ENCODE peak calls at places on chromosomes 12 and 14, in six cellular contexts. One of them, this sample, is unnamed.
A peak's percentile ranks its signal among the peaks of the same experiment; 100 is the strongest.

GRCh38 chr14:105150368-105151111 is 18.0 kb downstream of the JAG2 start:
- DNase-seq in HCT116: no peak
- DNase-seq in A549: no peak
- DNase-seq in GM23338: no peak
- DNase-seq in HepG2: no peak
- DNase-seq in SK-N-SH: no peak
- DNase-seq in this sample: no peak

GRCh38 chr12:82758743-82759142 is 72.0 kb downstream of the TMTC2 start:
- DNase-seq in HCT116: no peak
- DNase-seq in A549: peak; percentile 12
- DNase-seq in GM23338: no peak
- DNase-seq in HepG2: no peak
- DNase-seq in SK-N-SH: peak; percentile 34
- DNase-seq in this sample: no peak

GRCh38 chr14:75826599-75826998 is 155.2 kb downstream of the TGFB3 start:
- DNase-seq in HCT116: no peak
- DNase-seq in A549: no peak
- DNase-seq in GM23338: no peak
- DNase-seq in HepG2: no peak
- DNase-seq in SK-N-SH: no peak
- DNase-seq in this sample: no peak

GRCh38 chr12:92199846-92200576 is 54.4 kb upstream of the BTG1 start:
- DNase-seq in HCT116: no peak
- DNase-seq in A549: no peak
- DNase-seq in GM23338: no peak
- DNase-seq in HepG2: no peak
- DNase-seq in SK-N-SH: no peak
- DNase-seq in this sample: no peak

GRCh38 chr14:79074501-79074900 is 904.3 kb downstream of the NRXN3 start:
- DNase-seq in HCT116: no peak
- DNase-seq in A549: no peak
- DNase-seq in GM23338: no peak
- DNase-seq in HepG2: no peak
- DNase-seq in SK-N-SH: no peak
- DNase-seq in this sample: no peak

GRCh38 chr12:98745578-98746391 is 100.7 kb downstream of the APAF1 start:
- DNase-seq in HCT116: no peak
- DNase-seq in A549: no peak
- DNase-seq in GM23338: peak; percentile 57
- DNase-seq in HepG2: no peak
- DNase-seq in SK-N-SH: peak; percentile 48
- DNase-seq in this sample: no peak

GRCh38 chr14:24315807-24316596 is 4.7 kb downstream of the LTB4R start:
- DNase-seq in HCT116: no peak
- DNase-seq in A549: no peak
- DNase-seq in GM23338: peak; percentile 82
- DNase-seq in HepG2: peak; percentile 65
- DNase-seq in SK-N-SH: peak; percentile 60
- DNase-seq in this sample: no peak

GRCh38 chr14:60179296-60179924 is 14.2 kb upstream of the DHRS7 start:
- DNase-seq in HCT116: no peak
- DNase-seq in A549: peak; percentile 21
- DNase-seq in GM23338: no peak
- DNase-seq in HepG2: no peak
- DNase-seq in SK-N-SH: no peak
- DNase-seq in this sample: no peak

GRCh38 chr12:66036317-66036716 is 94.2 kb downstream of the LLPH start:
- DNase-seq in HCT116: peak; percentile 82
- DNase-seq in A549: peak; percentile 69
- DNase-seq in GM23338: no peak
- DNase-seq in HepG2: peak; percentile 60
- DNase-seq in SK-N-SH: no peak
- DNase-seq in this sample: no peak

GRCh38 chr12:4707306-4707705 is 12.9 kb upstream of the GALNT8 start:
- DNase-seq in HCT116: no peak
- DNase-seq in A549: no peak
- DNase-seq in GM23338: no peak
- DNase-seq in HepG2: no peak
- DNase-seq in SK-N-SH: no peak
- DNase-seq in this sample: no peak

GRCh38 chr14:60974070-60974469 is 6.8 kb downstream of the TRMT5 start:
- DNase-seq in HCT116: no peak
- DNase-seq in A549: no peak
- DNase-seq in GM23338: no peak
- DNase-seq in HepG2: no peak
- DNase-seq in SK-N-SH: no peak
- DNase-seq in this sample: no peak

GRCh38 chr12:52920937-52921336 is 16.1 kb upstream of the KRT8 start:
- DNase-seq in HCT116: no peak
- DNase-seq in A549: peak; percentile 63
- DNase-seq in GM23338: peak; percentile 37
- DNase-seq in HepG2: peak; percentile 84
- DNase-seq in SK-N-SH: no peak
- DNase-seq in this sample: no peak

GRCh38 chr14:34931206-34931605 is 51.6 kb upstream of the SRP54 start:
- DNase-seq in HCT116: no peak
- DNase-seq in A549: peak; percentile 22
- DNase-seq in GM23338: peak; percentile 8
- DNase-seq in HepG2: no peak
- DNase-seq in SK-N-SH: no peak
- DNase-seq in this sample: no peak

GRCh38 chr12:3417937-3418336 is 73.1 kb upstream of the PRMT8 start:
- DNase-seq in HCT116: no peak
- DNase-seq in A549: no peak
- DNase-seq in GM23338: no peak
- DNase-seq in HepG2: no peak
- DNase-seq in SK-N-SH: no peak
- DNase-seq in this sample: no peak

GRCh38 chr12:97142737-97143450 is 235.8 kb downstream of the NEDD1 start:
- DNase-seq in HCT116: no peak
- DNase-seq in A549: no peak
- DNase-seq in GM23338: no peak
- DNase-seq in HepG2: no peak
- DNase-seq in SK-N-SH: no peak
- DNase-seq in this sample: no peak

GRCh38 chr12:58931518-58931917 is 11.2 kb upstream of the LRIG3 start:
- DNase-seq in HCT116: no peak
- DNase-seq in A549: peak; percentile 12
- DNase-seq in GM23338: peak; percentile 40
- DNase-seq in HepG2: no peak
- DNase-seq in SK-N-SH: no peak
- DNase-seq in this sample: no peak

GRCh38 chr12:104973250-104973649 is 12.9 kb upstream of the NOPCHAP1 start:
- DNase-seq in HCT116: no peak
- DNase-seq in A549: no peak
- DNase-seq in GM23338: no peak
- DNase-seq in HepG2: no peak
- DNase-seq in SK-N-SH: no peak
- DNase-seq in this sample: no peak

GRCh38 chr12:119178544-119179334 is at the start of gene HSPB8:
- DNase-seq in HCT116: peak; percentile 33
- DNase-seq in A549: peak; percentile 76
- DNase-seq in GM23338: peak; percentile 80
- DNase-seq in HepG2: peak; percentile 21
- DNase-seq in SK-N-SH: peak; percentile 83
- DNase-seq in this sample: no peak

GRCh38 chr12:75818863-75819262 is 212.7 kb downstream of the PHLDA1 start:
- DNase-seq in HCT116: no peak
- DNase-seq in A549: no peak
- DNase-seq in GM23338: no peak
- DNase-seq in HepG2: no peak
- DNase-seq in SK-N-SH: no peak
- DNase-seq in this sample: no peak

GRCh38 chr12:46786774-46787173 is 39.0 kb downstream of the SLC38A4 start:
- DNase-seq in HCT116: no peak
- DNase-seq in A549: peak; percentile 7
- DNase-seq in GM23338: no peak
- DNase-seq in HepG2: no peak
- DNase-seq in SK-N-SH: no peak
- DNase-seq in this sample: no peak

GRCh38 chr14:100736269-100737180 is 9.8 kb downstream of the DLK1 start:
- DNase-seq in HCT116: no peak
- DNase-seq in A549: no peak
- DNase-seq in GM23338: no peak
- DNase-seq in HepG2: no peak
- DNase-seq in SK-N-SH: peak; percentile 69
- DNase-seq in this sample: no peak

GRCh38 chr12:74365178-74365964 is 172.3 kb upstream of the ATXN7L3B start:
- DNase-seq in HCT116: no peak
- DNase-seq in A549: peak; percentile 54
- DNase-seq in GM23338: peak; percentile 66
- DNase-seq in HepG2: peak; percentile 21
- DNase-seq in SK-N-SH: peak; percentile 26
- DNase-seq in this sample: peak; percentile 33

GRCh38 chr14:58942516-58942915 is 246.0 kb upstream of the DAAM1 start:
- DNase-seq in HCT116: no peak
- DNase-seq in A549: no peak
- DNase-seq in GM23338: no peak
- DNase-seq in HepG2: no peak
- DNase-seq in SK-N-SH: no peak
- DNase-seq in this sample: no peak

GRCh38 chr12:51744235-51744634 is 104.3 kb downstream of the FIGNL2 start:
- DNase-seq in HCT116: no peak
- DNase-seq in A549: no peak
- DNase-seq in GM23338: no peak
- DNase-seq in HepG2: peak; percentile 53
- DNase-seq in SK-N-SH: no peak
- DNase-seq in this sample: no peak

GRCh38 chr14:92846162-92846897 is 52.2 kb downstream of the GOLGA5 start:
- DNase-seq in HCT116: peak; percentile 2
- DNase-seq in A549: peak; percentile 9
- DNase-seq in GM23338: no peak
- DNase-seq in HepG2: no peak
- DNase-seq in SK-N-SH: no peak
- DNase-seq in this sample: peak; percentile 82

DNA sequence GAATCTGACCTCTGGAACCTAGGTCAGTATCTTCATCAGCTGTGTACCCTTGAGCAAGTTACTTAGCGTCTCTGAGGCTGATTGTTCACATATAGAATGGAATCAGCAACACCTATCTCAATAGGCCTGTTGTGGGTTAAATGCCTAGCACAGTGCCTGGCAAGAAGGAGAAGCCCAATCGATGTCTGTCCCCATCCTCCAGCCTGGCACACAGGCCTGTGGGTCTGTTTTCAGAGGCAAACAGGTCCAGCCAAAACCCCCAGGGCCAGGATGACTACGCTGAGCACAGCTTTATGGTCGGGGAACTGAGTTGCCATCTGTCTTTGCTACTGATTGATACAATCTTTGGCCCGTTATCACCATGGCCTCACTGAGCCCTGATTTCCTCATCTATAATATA is 89.2 kb downstream of the NUAK1 start:
- DNase-seq in HCT116: no peak
- DNase-seq in A549: no peak
- DNase-seq in GM23338: no peak
- DNase-seq in HepG2: no peak
- DNase-seq in SK-N-SH: no peak
- DNase-seq in this sample: no peak
- H3K4me3 ChIP-seq in HCT116: no peak overlapping the region
- H3K4me3 ChIP-seq in A549: no peak overlapping the region
- H3K4me3 ChIP-seq in GM23338: no peak overlapping the region
- H3K4me3 ChIP-seq in HepG2: no peak overlapping the region
- H3K4me3 ChIP-seq in SK-N-SH: no peak overlapping the region
- H3K4me3 ChIP-seq in this sample: no peak overlapping the region

GRCh38 chr12:19021646-19022045 is 107.9 kb upstream of the PLEKHA5 start:
- DNase-seq in HCT116: no peak
- DNase-seq in A549: peak; percentile 55
- DNase-seq in GM23338: no peak
- DNase-seq in HepG2: peak; percentile 31
- DNase-seq in SK-N-SH: no peak
- DNase-seq in this sample: no peak
- TF ChIP-seq REST in HCT116: no peak
- TF ChIP-seq REST in A549: no peak
- TF ChIP-seq REST in GM23338: no peak
- TF ChIP-seq REST in HepG2: no peak
- TF ChIP-seq REST in SK-N-SH: no peak
- TF ChIP-seq REST in this sample: no peak

GRCh38 chr12:112000806-112001205 is 12.2 kb downstream of the TMEM116 start:
- DNase-seq in HCT116: no peak
- DNase-seq in A549: no peak
- DNase-seq in GM23338: no peak
- DNase-seq in HepG2: no peak
- DNase-seq in SK-N-SH: no peak
- DNase-seq in this sample: no peak

GRCh38 chr12:111995782-111996480 is 17.0 kb downstream of the TMEM116 start:
- DNase-seq in HCT116: no peak
- DNase-seq in A549: no peak
- DNase-seq in GM23338: no peak
- DNase-seq in HepG2: no peak
- DNase-seq in SK-N-SH: no peak
- DNase-seq in this sample: no peak

GRCh38 chr12:111997300-111997699 is 15.7 kb downstream of the TMEM116 start:
- DNase-seq in HCT116: no peak
- DNase-seq in A549: no peak
- DNase-seq in GM23338: no peak
- DNase-seq in HepG2: no peak
- DNase-seq in SK-N-SH: no peak
- DNase-seq in this sample: no peak

GRCh38 chr12:112001555-112001954 is 11.4 kb downstream of the TMEM116 start:
- DNase-seq in HCT116: no peak
- DNase-seq in A549: no peak
- DNase-seq in GM23338: no peak
- DNase-seq in HepG2: no peak
- DNase-seq in SK-N-SH: no peak
- DNase-seq in this sample: no peak

DNA sequence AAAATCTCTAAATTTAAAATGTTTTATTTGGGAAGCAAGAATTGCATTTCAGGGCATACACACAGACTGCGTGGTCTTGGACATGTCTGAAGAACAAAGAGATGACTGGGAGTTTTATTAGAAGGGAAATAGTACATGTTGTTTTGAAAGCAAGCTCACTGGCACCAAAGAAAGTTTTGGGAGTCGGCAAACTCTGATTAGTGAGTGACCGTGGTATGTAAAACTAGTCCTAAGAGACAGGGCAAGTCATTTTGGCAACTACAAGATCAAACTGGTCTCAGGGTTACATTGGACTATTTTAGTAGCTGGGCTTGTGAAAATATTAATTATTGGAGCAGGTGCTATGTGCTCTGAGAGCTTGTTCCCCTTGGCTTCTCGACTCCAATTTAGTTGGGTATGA is 14.9 kb downstream of the TMEM116 start:
- DNase-seq in HCT116: no peak
- DNase-seq in A549: no peak
- DNase-seq in GM23338: no peak
- DNase-seq in HepG2: no peak
- DNase-seq in SK-N-SH: no peak
- DNase-seq in this sample: no peak
- H3K4me3 ChIP-seq in HCT116: no peak overlapping the region
- H3K4me3 ChIP-seq in A549: no peak overlapping the region
- H3K4me3 ChIP-seq in GM23338: no peak overlapping the region
- H3K4me3 ChIP-seq in HepG2: no peak overlapping the region
- H3K4me3 ChIP-seq in SK-N-SH: no peak overlapping the region
- H3K4me3 ChIP-seq in this sample: no peak overlapping the region

DNA sequence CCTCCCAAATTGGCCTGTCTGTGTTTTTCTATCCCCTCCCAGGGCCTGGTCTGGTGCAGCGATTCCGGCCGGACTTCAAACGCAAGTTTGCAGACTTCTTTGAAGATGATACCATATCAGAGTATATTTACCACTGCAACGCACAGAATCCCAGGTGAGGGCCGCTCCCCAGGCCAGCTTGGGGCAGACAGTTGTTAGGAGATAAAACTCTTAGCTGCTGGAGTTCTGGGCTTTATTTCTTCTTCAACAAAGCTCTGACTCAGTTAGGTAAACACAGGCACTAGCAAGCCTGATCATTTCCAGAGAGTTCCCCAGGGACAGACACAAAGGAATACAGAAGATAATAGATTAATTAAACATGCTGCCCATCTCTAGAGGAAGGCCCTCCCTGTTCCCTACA is 8.3 kb downstream of the ABHD4 start:
- DNase-seq in HCT116: no peak
- DNase-seq in A549: peak; percentile 39
- DNase-seq in GM23338: no peak
- DNase-seq in HepG2: peak; percentile 70
- DNase-seq in SK-N-SH: no peak
- DNase-seq in this sample: no peak
- TF ChIP-seq REST in HCT116: no peak
- TF ChIP-seq REST in A549: no peak
- TF ChIP-seq REST in GM23338: no peak
- TF ChIP-seq REST in HepG2: no peak
- TF ChIP-seq REST in SK-N-SH: no peak
- TF ChIP-seq REST in this sample: no peak

This sample was measured in HL-60.